ENCODE peak calls at places on chromosomes 3 and 15, in eight cellular contexts. C is HCT116, R is Calu3, J is lower lobe of right lung, F is body of pancreas, S is AG10803, E is brain microvascular endothelial cell, W is choroid plexus epithelial cell. D is an unnamed sample.

GRCh38 chr3:141333796-141334626 is 34.3 kb upstream of the ZBTB38 start:
- DNase-seq in C (no peak), R (no peak), J (no peak), F (no peak), S (peak; percentile 13), E (no peak), W (peak; percentile 54), D (no peak)

GRCh38 chr3:15535757-15536156 is 14.3 kb upstream of the COLQ start:
- DNase-seq in C (no peak), R (no peak), J (no peak), F (no peak), S (no peak), E (no peak), W (peak; percentile 26), D (no peak)

GRCh38 chr3:63970596-63971468 is 52.5 kb downstream of the PSMD6 start:
- DNase-seq in C (no peak), R (no peak), J (no peak), F (peak; percentile 48), S (peak; percentile 31), E (no peak), W (no peak), D (no peak)

GRCh38 chr3:94626599-94626998 is 563.7 kb downstream of the NSUN3 start:
- DNase-seq in C (no peak), R (no peak), J (no peak), F (no peak), S (no peak), E (no peak), W (no peak), D (no peak)

GRCh38 chr3:10763817-10764313 is 52.2 kb upstream of the SLC6A11 start:
- DNase-seq in C (no peak), R (no peak), J (no peak), F (no peak), S (no peak), E (no peak), W (no peak), D (no peak)

GRCh38 chr3:111617912-111618601 is 22.9 kb upstream of the ZBED2 start:
- DNase-seq in C (no peak), R (no peak), J (no peak), F (no peak), S (no peak), E (no peak), W (no peak), D (no peak)

GRCh38 chr3:119293761-119294401 is at the start of gene ARHGAP31:
- DNase-seq in C (no peak), R (peak; percentile 30), J (peak; percentile 82), F (peak; percentile 57), S (peak; percentile 72), E (peak; percentile 81), W (peak; percentile 69), D (no peak)

GRCh38 chr3:34016925-34017592 is 218.6 kb downstream of the PDCD6IP start:
- DNase-seq in C (no peak), R (no peak), J (no peak), F (no peak), S (peak; percentile 57), E (no peak), W (no peak), D (no peak)

GRCh38 chr3:155871746-155872158 is 1.3 kb downstream of the GMPS start:
- DNase-seq in C (no peak), R (no peak), J (no peak), F (no peak), S (no peak), E (no peak), W (peak; percentile 48), D (no peak)

GRCh38 chr15:38528279-38528678 is 36.3 kb downstream of the RASGRP1 start:
- DNase-seq in C (no peak), R (no peak), J (no peak), F (no peak), S (peak; percentile 47), E (peak; percentile 52), W (peak; percentile 46), D (no peak)

GRCh38 chr15:25787381-25787780 is 75.7 kb downstream of the ATP10A start:
- DNase-seq in C (no peak), R (no peak), J (no peak), F (no peak), S (peak; percentile 58), E (no peak), W (no peak), D (no peak)

DNA sequence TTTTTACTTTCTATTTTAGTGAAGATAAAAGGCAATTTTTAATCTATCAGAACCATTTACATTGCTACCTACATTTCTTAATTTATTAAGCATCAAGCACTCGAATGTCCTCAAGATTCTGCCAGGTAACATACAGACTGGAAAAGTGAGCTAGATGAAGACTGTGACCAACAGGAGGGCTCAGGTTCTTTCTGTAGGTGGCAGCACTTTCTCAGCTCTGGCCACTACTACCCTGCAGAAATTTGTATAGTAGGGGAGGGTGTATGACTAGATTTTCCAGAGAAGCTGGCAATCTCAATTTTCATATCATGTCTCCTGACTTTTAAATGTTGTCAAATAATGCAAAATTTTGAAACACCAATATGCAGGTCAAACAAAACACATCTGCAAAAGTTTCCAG is 165.0 kb upstream of the SUCLG2 start:
- DNase-seq in C (no peak), R (peak; percentile 3), J (no peak), F (peak; percentile 22), S (no peak), E (no peak), W (peak; percentile 9), D (no peak)
- TF ChIP-seq CTCF in C (peak; percentile 42), R (no peak), J (peak; percentile 31), F (no peak), S (no peak), E (peak; percentile 47), W (peak; percentile 37), D (peak; percentile 45)

GRCh38 chr3:159929894-159930235 is 58.8 kb upstream of the IL12A start:
- DNase-seq in C (no peak), R (no peak), J (no peak), F (no peak), S (no peak), E (no peak), W (no peak), D (no peak)

GRCh38 chr3:159928071-159928491 is 60.6 kb upstream of the IL12A start:
- DNase-seq in C (no peak), R (no peak), J (no peak), F (no peak), S (peak; percentile 56), E (no peak), W (peak; percentile 49), D (no peak)

GRCh38 chr3:159926573-159926972 is 62.1 kb upstream of the IL12A start:
- DNase-seq in C (no peak), R (no peak), J (no peak), F (no peak), S (no peak), E (no peak), W (no peak), D (no peak)

GRCh38 chr3:159928692-159929091 is 59.9 kb upstream of the IL12A start:
- DNase-seq in C (no peak), R (no peak), J (no peak), F (no peak), S (peak; percentile 100), E (peak; percentile 93), W (peak; percentile 96), D (no peak)

DNA sequence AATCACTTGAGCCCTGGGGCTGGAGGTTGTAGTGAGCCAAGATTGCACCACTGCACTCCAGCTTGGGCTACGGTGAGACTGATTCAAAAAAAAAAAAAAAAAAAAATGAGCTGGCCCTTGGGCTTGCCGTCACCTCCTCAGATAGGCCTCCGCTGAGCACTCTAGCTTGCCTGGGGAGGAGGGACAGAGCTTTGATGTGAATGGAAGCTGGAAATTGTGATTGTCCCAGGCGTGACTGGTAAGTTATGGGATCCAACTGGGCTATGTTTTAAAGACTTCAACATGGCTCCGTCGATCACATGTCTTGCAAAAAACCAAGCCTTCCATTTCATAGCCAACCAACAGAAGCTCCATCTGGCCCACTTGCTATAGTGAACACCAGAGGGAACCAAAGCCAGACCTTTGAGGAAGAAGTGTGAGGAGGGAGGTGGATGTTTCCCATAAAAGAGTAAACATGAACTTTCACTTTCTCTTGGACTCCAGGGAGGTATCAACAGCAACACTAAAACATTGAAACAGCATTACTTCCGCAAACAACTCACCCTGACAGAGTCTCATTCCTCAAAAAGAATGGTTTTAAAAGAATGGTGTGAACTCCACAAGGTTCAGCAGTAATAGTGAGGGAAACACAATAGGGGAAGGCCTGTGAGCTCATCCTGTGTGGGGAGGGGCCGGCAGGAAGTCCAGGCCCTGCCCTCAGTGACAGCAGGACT is 59.3 kb upstream of the IL12A start:
- DNase-seq in C (no peak), R (peak; percentile 49), J (peak; percentile 46), F (no peak), S (peak; percentile 81), E (peak; percentile 81), W (peak; percentile 96), D (no peak)
- TF ChIP-seq CTCF in C (peak; percentile 26), R (no peak), J (peak; percentile 35), F (no peak), S (peak; percentile 62), E (peak; percentile 73), W (peak; percentile 81), D (no peak)

GRCh38 chr15:92747047-92747446 is 91.5 kb upstream of the FAM174B start:
- DNase-seq in C (no peak), R (no peak), J (no peak), F (no peak), S (no peak), E (no peak), W (no peak), D (no peak)
- TF ChIP-seq CTCF in C (peak; percentile 15), R (no peak), J (no peak), F (no peak), S (peak; percentile 3), E (no peak), W (peak; percentile 5), D (no peak)

GRCh38 chr15:69805248-69805953 is 292.3 kb downstream of the TLE3 start:
- DNase-seq in C (no peak), R (no peak), J (no peak), F (no peak), S (no peak), E (no peak), W (no peak), D (no peak)

GRCh38 chr15:69804786-69805185 is 292.9 kb downstream of the TLE3 start:
- DNase-seq in C (no peak), R (no peak), J (no peak), F (no peak), S (no peak), E (no peak), W (no peak), D (no peak)

GRCh38 chr15:69807752-69808151 is 290.0 kb downstream of the TLE3 start:
- DNase-seq in C (peak; percentile 8), R (peak; percentile 24), J (peak; percentile 64), F (no peak), S (peak; percentile 27), E (peak; percentile 33), W (peak; percentile 63), D (no peak)

GRCh38 chr15:69808756-69809155 is 289.0 kb downstream of the TLE3 start:
- DNase-seq in C (no peak), R (no peak), J (no peak), F (no peak), S (peak; percentile 32), E (no peak), W (peak; percentile 81), D (no peak)

DNA sequence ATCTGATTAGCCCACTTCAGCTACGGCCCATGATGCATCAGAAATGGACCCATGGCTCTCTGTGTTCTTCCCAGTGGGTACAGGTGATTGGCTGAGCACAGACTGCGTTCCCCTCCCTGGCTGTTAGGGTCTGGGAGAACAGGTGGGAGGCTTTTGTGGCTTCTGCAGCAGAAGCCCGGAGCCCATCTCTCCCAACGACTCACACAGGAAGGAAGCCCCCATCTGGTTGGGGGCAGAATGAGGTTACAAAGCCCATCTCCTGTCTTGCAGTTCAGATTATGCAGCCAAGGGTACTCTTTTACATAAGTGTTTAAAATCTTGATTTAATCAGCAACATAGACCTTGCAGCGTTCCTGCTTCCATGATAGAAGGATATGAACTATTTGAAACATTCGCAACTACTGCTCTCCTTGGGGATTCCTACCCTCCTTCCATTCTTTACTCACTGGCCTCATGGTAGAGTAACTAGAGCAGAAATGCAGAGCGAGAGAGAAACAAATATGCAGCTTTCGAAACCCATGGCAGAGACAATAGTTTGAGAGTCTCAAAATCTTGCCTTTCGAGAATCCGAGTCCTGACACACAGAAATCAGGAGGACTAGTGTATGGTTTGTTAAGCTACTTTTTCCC is 291.3 kb downstream of the TLE3 start:
- DNase-seq in C (no peak), R (no peak), J (no peak), F (no peak), S (no peak), E (no peak), W (no peak), D (no peak)
- TF ChIP-seq CTCF in C (no peak), R (no peak), J (no peak), F (no peak), S (no peak), E (no peak), W (no peak), D (no peak)